ENCODE peak calls at places on chromosome 21, in four cellular contexts. Q, M, B and E are unnamed samples.

GRCh38 chr21:46115441-46116188 is 17.7 kb downstream of the COL6A2 start:
- DNase-seq in Q (no peak), M (peak), B (peak), E (peak)

GRCh38 chr21:45989355-45990048 is 7.9 kb downstream of the COL6A1 start:
- DNase-seq in Q (no peak), M (no peak), B (peak), E (peak)

GRCh38 chr21:9837946-9838801 is 683.2 kb upstream of the TPTE start:
- DNase-seq in Q (peak), M (no peak), B (peak), E (peak)

GRCh38 chr21:35323947-35324346 is 274.8 kb upstream of the RUNX1 start:
- DNase-seq in Q (no peak), M (no peak), B (no peak), E (no peak)

GRCh38 chr21:34997295-34997694 is 51.8 kb downstream of the RUNX1 start:
- DNase-seq in Q (peak), M (no peak), B (no peak), E (no peak)

GRCh38 chr21:37365657-37366487 is 701 bp upstream of the DYRK1A start:
- DNase-seq in Q (peak), M (no peak), B (peak), E (peak)

GRCh38 chr21:34813266-34813886 is 144.6 kb downstream of the CLIC6 start:
- DNase-seq in Q (no peak), M (no peak), B (no peak), E (no peak)

GRCh38 chr21:20661745-20662470 is 336.3 kb upstream of the NCAM2 start:
- DNase-seq in Q (peak), M (no peak), B (no peak), E (no peak)

GRCh38 chr21:36927718-36928117 is 38.8 kb downstream of the HLCS start:
- DNase-seq in Q (peak), M (no peak), B (peak), E (peak)

GRCh38 chr21:15293251-15293650 is 228.5 kb upstream of the NRIP1 start:
- DNase-seq in Q (peak), M (no peak), B (no peak), E (no peak)

GRCh38 chr21:25186278-25186677 is 421.0 kb downstream of the MRPL39 start:
- DNase-seq in Q (no peak), M (no peak), B (no peak), E (no peak)

GRCh38 chr21:36881223-36881622 is 85.2 kb downstream of the HLCS start:
- DNase-seq in Q (no peak), M (no peak), B (no peak), E (no peak)

GRCh38 chr21:37319551-37319950 is 47.0 kb upstream of the DYRK1A start:
- DNase-seq in Q (no peak), M (no peak), B (no peak), E (no peak)

GRCh38 chr21:26451014-26451740 is 121.9 kb downstream of the CYYR1 start:
- DNase-seq in Q (no peak), M (no peak), B (no peak), E (no peak)

GRCh38 chr21:44732956-44733355 is 21.6 kb upstream of the TSPEAR start:
- DNase-seq in Q (no peak), M (no peak), B (no peak), E (no peak)

GRCh38 chr21:44785620-44786344 is 15.8 kb downstream of the UBE2G2 start:
- DNase-seq in Q (no peak), M (no peak), B (no peak), E (no peak)

GRCh38 chr21:44911066-44911383 is 9.7 kb downstream of the ITGB2 start:
- DNase-seq in Q (no peak), M (no peak), B (no peak), E (no peak)

GRCh38 chr21:22019766-22020165 is 1021.6 kb downstream of the NCAM2 start:
- DNase-seq in Q (no peak), M (no peak), B (no peak), E (no peak)

GRCh38 chr21:31946236-31946635 is 73.4 kb downstream of the HUNK start:
- DNase-seq in Q (no peak), M (no peak), B (no peak), E (no peak)

GRCh38 chr21:45833437-45833836 is 148.1 kb upstream of the COL6A1 start:
- DNase-seq in Q (no peak), M (no peak), B (no peak), E (no peak)

GRCh38 chr21:25966308-25966707 is 204.3 kb downstream of the APP start:
- DNase-seq in Q (no peak), M (no peak), B (no peak), E (no peak)

GRCh38 chr21:18155508-18156193 is 89.0 kb upstream of the CHODL start:
- DNase-seq in Q (no peak), M (no peak), B (no peak), E (no peak)

GRCh38 chr21:45560106-45561021 is 18.1 kb upstream of the SLC19A1 start:
- DNase-seq in Q (no peak), M (no peak), B (no peak), E (peak)

GRCh38 chr21:45983981-45984551 is 2.5 kb downstream of the COL6A1 start:
- DNase-seq in Q (peak), M (no peak), B (peak), E (peak)

GRCh38 chr21:45570826-45571601 is 28.8 kb upstream of the SLC19A1 start:
- DNase-seq in Q (no peak), M (no peak), B (no peak), E (peak)

GRCh38 chr21:36854391-36854790 is 112.1 kb downstream of the HLCS start:
- DNase-seq in Q (peak), M (no peak), B (no peak), E (no peak)

GRCh38 chr21:42535602-42536171 is 22.0 kb downstream of the SLC37A1 start:
- DNase-seq in Q (no peak), M (no peak), B (no peak), E (peak)

GRCh38 chr21:45114072-45114471 is 39.7 kb downstream of the ADARB1 start:
- DNase-seq in Q (no peak), M (no peak), B (no peak), E (no peak)

GRCh38 chr21:15722591-15723324 is 7.0 kb upstream of the USP25 start:
- DNase-seq in Q (no peak), M (no peak), B (no peak), E (no peak)

GRCh38 chr21:24395320-24395933 is 1211.9 kb downstream of the MRPL39 start:
- DNase-seq in Q (no peak), M (no peak), B (no peak), E (no peak)

GRCh38 chr21:31410763-31411278 is 66.8 kb upstream of the TIAM1 start:
- DNase-seq in Q (no peak), M (no peak), B (no peak), E (no peak)

DNA sequence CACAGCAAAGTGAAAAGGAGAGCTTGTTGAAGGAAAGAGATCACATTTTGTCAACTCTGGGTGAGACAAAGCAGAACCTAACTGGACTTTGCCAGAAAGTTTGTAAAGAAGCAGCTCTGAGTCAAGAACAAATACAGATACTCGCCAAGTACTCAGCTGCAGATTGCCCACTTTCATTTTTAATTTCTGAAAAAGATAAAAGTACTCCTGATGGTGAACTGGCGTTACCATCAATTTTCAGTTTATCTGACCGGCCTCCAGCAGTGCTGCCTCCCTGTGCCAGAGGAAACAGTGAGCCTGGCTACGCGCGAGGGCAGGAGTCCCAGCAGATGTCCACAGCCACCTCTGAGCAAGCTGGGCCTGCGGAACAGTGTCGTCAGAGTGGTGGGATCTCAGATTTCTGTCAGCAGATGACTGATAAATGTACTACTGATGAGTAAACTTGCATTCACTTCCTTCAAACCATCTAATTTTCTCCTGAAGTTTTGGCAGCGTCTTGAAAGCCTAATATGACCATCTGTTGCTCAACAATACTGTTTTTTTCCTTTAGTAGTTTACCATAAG is 43.8 kb downstream of the BACH1 start:
- DNase-seq in Q (no peak), M (peak), B (peak), E (peak)
- H3K4me3 ChIP-seq in Q (no peak), M (peak), B (peak), E (no peak)

GRCh38 chr21:39183272-39184049 is at the start of gene PSMG1:
- DNase-seq in Q (peak), M (peak), B (peak), E (peak)
- TF ChIP-seq CTCF in Q (no peak), M (no peak), B (no peak), E (no peak)

GRCh38 chr21:43602277-43603229 is 56.7 kb downstream of the HSF2BP start:
- DNase-seq in Q (no peak), M (no peak), B (no peak), E (no peak)

GRCh38 chr21:43599728-43600127 is 59.6 kb downstream of the HSF2BP start:
- DNase-seq in Q (no peak), M (no peak), B (no peak), E (no peak)

GRCh38 chr21:43598416-43599120 is 60.7 kb downstream of the HSF2BP start:
- DNase-seq in Q (no peak), M (no peak), B (no peak), E (no peak)

GRCh38 chr21:43603230-43603626 is 56.1 kb downstream of the HSF2BP start:
- DNase-seq in Q (no peak), M (no peak), B (no peak), E (no peak)

GRCh38 chr21:43600642-43601397 is 58.5 kb downstream of the HSF2BP start:
- DNase-seq in Q (no peak), M (no peak), B (no peak), E (no peak)
- H3K27ac ChIP-seq in Q (no peak), M (no peak), B (no peak), E (no peak)

GRCh38 chr21:41508415-41509205 is 652 bp upstream of the TMPRSS2 start:
- DNase-seq in Q (no peak), M (no peak), B (no peak), E (no peak)
- H3K4me3 ChIP-seq in Q (no peak), M (peak), B (no peak), E (peak)

GRCh38 chr21:33230518-33231324 is 983 bp downstream of the IFNAR2 start:
- DNase-seq in Q (peak), M (no peak), B (peak), E (peak)
- TF ChIP-seq CTCF in Q (peak), M (no peak), B (peak), E (no peak)

DNA sequence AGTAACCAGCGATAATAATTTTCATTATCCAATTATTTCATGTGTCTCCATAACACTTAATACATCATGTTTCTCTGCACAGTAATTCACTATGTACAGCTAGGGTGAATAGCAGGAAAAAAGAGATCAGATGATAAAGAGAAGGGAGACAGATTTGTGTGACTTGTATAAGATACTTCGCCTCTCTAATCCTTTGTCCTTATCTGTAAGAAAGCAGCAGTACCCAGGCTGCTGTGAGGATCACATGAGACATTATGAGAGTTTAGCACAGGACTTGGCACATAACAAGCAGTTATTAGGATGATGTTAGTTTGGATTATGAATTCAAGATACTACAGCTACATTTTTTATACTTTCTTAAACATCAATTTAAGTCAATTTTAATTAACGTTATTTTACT is 6.3 kb downstream of the ERG start:
- DNase-seq in Q (peak), M (no peak), B (no peak), E (no peak)
- H3K27ac ChIP-seq in Q (no peak), M (peak), B (no peak), E (no peak)

DNA sequence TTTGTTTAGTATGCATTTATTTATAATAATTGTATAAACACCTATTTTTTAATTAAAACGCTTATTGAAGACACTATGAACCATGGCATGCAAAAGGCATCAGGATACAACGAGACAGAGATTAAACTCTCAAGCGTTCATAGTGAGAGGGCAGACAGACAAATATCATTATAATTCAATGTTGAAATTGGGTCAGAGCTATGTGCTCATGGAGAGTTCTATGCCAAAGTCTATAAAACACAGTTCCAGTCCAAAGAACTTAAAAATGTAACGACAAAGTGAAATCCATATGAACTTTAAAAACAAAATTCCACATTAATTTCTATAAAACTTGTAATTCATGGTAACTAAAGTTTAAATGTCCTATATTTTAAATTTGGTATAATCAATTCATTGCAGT is 724.0 kb downstream of the LTN1 start:
- DNase-seq in Q (no peak), M (no peak), B (no peak), E (no peak)
- H3K4me3 ChIP-seq in Q (no peak), M (no peak), B (no peak), E (no peak)